ENCODE peak calls at places on chromosome 13, in four cellular contexts. H is OCI-LY7, I is WERI-Rb-1, F is adrenal gland. V is an unnamed sample.

GRCh38 chr13:37383066-37383465 is 215.5 kb downstream of the POSTN start:
- DNase-seq in H (no peak), I (no peak), F (no peak), V (no peak)

GRCh38 chr13:25738342-25738771 is 313.5 kb downstream of the SHISA2 start:
- DNase-seq in H (peak; percentile 5), I (no peak), F (no peak), V (no peak)

GRCh38 chr13:75798353-75799245 is 162.5 kb downstream of the LMO7 start:
- DNase-seq in H (no peak), I (no peak), F (no peak), V (no peak)

GRCh38 chr13:21675095-21676007 is 4.5 kb downstream of the FGF9 start:
- DNase-seq in H (peak; percentile 69), I (no peak), F (peak; percentile 69), V (peak; percentile 9)

GRCh38 chr13:24221007-24221406 is 60.5 kb downstream of the SPATA13 start:
- DNase-seq in H (no peak), I (no peak), F (no peak), V (no peak)

GRCh38 chr13:96141032-96141431 is 51.1 kb downstream of the HS6ST3 start:
- DNase-seq in H (peak; percentile 4), I (no peak), F (no peak), V (no peak)

GRCh38 chr13:40597735-40598365 is 68.6 kb downstream of the FOXO1 start:
- DNase-seq in H (no peak), I (no peak), F (no peak), V (no peak)

GRCh38 chr13:94660695-94661324 is 51.5 kb downstream of the SOX21 start:
- DNase-seq in H (peak; percentile 0), I (peak; percentile 33), F (no peak), V (no peak)

GRCh38 chr13:43546260-43546659 is 240.5 kb downstream of the ENOX1 start:
- DNase-seq in H (no peak), I (no peak), F (no peak), V (no peak)

GRCh38 chr13:76425930-76426329 is 460.3 kb downstream of the KCTD12 start:
- DNase-seq in H (no peak), I (peak; percentile 15), F (no peak), V (no peak)

GRCh38 chr13:80145291-80145690 is 195.6 kb downstream of the SPRY2 start:
- DNase-seq in H (no peak), I (no peak), F (no peak), V (no peak)

GRCh38 chr13:91955546-91956355 is 557.3 kb downstream of the GPC5 start:
- DNase-seq in H (no peak), I (no peak), F (no peak), V (no peak)

GRCh38 chr13:32086791-32087441 is 55.3 kb downstream of the FRY start:
- DNase-seq in H (no peak), I (peak; percentile 10), F (no peak), V (no peak)

GRCh38 chr13:96816261-96816660 is 178.0 kb downstream of the OXGR1 start:
- DNase-seq in H (no peak), I (no peak), F (no peak), V (no peak)

GRCh38 chr13:110560606-110561334 is 752 bp downstream of the RAB20 start:
- DNase-seq in H (no peak), I (peak; percentile 37), F (no peak), V (peak; percentile 14)

GRCh38 chr13:99281811-99282263 is 23.7 kb upstream of the GPR18 start:
- DNase-seq in H (no peak), I (no peak), F (peak; percentile 46), V (no peak)